ENCODE peak calls at places on chromosomes 1 and 21, in seven cellular contexts. One of them, this sample, is unnamed.
A peak's percentile ranks its signal among the peaks of the same experiment; 100 is the strongest.

GRCh38 chr21:45524756-45525152 is 17.5 kb downstream of the SLC19A1 start:
- DNase-seq in DMS153: no peak
- DNase-seq in ELR: no peak
- DNase-seq in adrenal gland: no peak
- DNase-seq in naive thymus-derived CD8-positive, alpha-beta T cell: no peak
- DNase-seq in GM23248: no peak
- DNase-seq in ascending aorta: no peak
- DNase-seq in this sample: no peak

GRCh38 chr1:244456586-244456985 is 4.5 kb upstream of the CATSPERE start:
- DNase-seq in DMS153: no peak
- DNase-seq in ascending aorta: no peak
- DNase-seq in naive thymus-derived CD8-positive, alpha-beta T cell: no peak
- DNase-seq in adrenal gland: no peak
- DNase-seq in ELR: no peak
- DNase-seq in GM23248: no peak
- DNase-seq in this sample: no peak

GRCh38 chr1:37755290-37755689 is 9.6 kb downstream of the EPHA10 start:
- DNase-seq in GM23248: no peak
- DNase-seq in naive thymus-derived CD8-positive, alpha-beta T cell: no peak
- DNase-seq in DMS153: no peak
- DNase-seq in ELR: no peak
- DNase-seq in adrenal gland: no peak
- DNase-seq in ascending aorta: no peak
- DNase-seq in this sample: no peak

GRCh38 chr1:27618341-27619067 is 14.6 kb upstream of the AHDC1 start:
- DNase-seq in GM23248: no peak
- DNase-seq in ascending aorta: no peak
- DNase-seq in DMS153: no peak
- DNase-seq in ELR: no peak
- DNase-seq in naive thymus-derived CD8-positive, alpha-beta T cell: no peak
- DNase-seq in adrenal gland: no peak
- DNase-seq in this sample: no peak

GRCh38 chr1:16143566-16144324 is 12.1 kb downstream of the EPHA2 start:
- DNase-seq in GM23248: no peak
- DNase-seq in ascending aorta: no peak
- DNase-seq in ELR: peak; percentile 71
- DNase-seq in adrenal gland: peak; percentile 60
- DNase-seq in DMS153: no peak
- DNase-seq in naive thymus-derived CD8-positive, alpha-beta T cell: no peak
- DNase-seq in this sample: peak; percentile 48

GRCh38 chr1:92944901-92945747 is 16.1 kb downstream of the DIPK1A start:
- DNase-seq in naive thymus-derived CD8-positive, alpha-beta T cell: no peak
- DNase-seq in adrenal gland: no peak
- DNase-seq in GM23248: no peak
- DNase-seq in ascending aorta: no peak
- DNase-seq in DMS153: no peak
- DNase-seq in ELR: no peak
- DNase-seq in this sample: no peak

GRCh38 chr1:26016944-26017545 is 4.5 kb upstream of the EXTL1 start:
- DNase-seq in ELR: no peak
- DNase-seq in DMS153: no peak
- DNase-seq in adrenal gland: no peak
- DNase-seq in ascending aorta: no peak
- DNase-seq in naive thymus-derived CD8-positive, alpha-beta T cell: peak; percentile 33
- DNase-seq in GM23248: no peak
- DNase-seq in this sample: no peak

GRCh38 chr1:32972814-32973428 is 8.3 kb upstream of the RNF19B start:
- DNase-seq in ELR: peak; percentile 48
- DNase-seq in GM23248: peak; percentile 63
- DNase-seq in adrenal gland: peak; percentile 58
- DNase-seq in DMS153: peak; percentile 54
- DNase-seq in naive thymus-derived CD8-positive, alpha-beta T cell: no peak
- DNase-seq in ascending aorta: no peak
- DNase-seq in this sample: peak; percentile 83

GRCh38 chr21:41627428-41627827 is 119.5 kb upstream of the TMPRSS2 start:
- DNase-seq in adrenal gland: no peak
- DNase-seq in naive thymus-derived CD8-positive, alpha-beta T cell: no peak
- DNase-seq in GM23248: peak; percentile 91
- DNase-seq in ascending aorta: no peak
- DNase-seq in ELR: peak; percentile 61
- DNase-seq in DMS153: no peak
- DNase-seq in this sample: no peak

GRCh38 chr1:163250382-163250974 is 47.8 kb upstream of the RGS5 start:
- DNase-seq in DMS153: no peak
- DNase-seq in adrenal gland: no peak
- DNase-seq in GM23248: no peak
- DNase-seq in ELR: no peak
- DNase-seq in ascending aorta: no peak
- DNase-seq in naive thymus-derived CD8-positive, alpha-beta T cell: no peak
- DNase-seq in this sample: no peak

GRCh38 chr1:79353224-79353623 is 346.7 kb upstream of the ADGRL4 start:
- DNase-seq in DMS153: no peak
- DNase-seq in naive thymus-derived CD8-positive, alpha-beta T cell: no peak
- DNase-seq in adrenal gland: peak; percentile 56
- DNase-seq in GM23248: peak; percentile 73
- DNase-seq in ELR: peak; percentile 78
- DNase-seq in ascending aorta: no peak
- DNase-seq in this sample: no peak

GRCh38 chr1:31937300-31938183 is 626 bp downstream of the PTP4A2 start:
- DNase-seq in ascending aorta: peak; percentile 31
- DNase-seq in adrenal gland: peak; percentile 74
- DNase-seq in naive thymus-derived CD8-positive, alpha-beta T cell: peak; percentile 74
- DNase-seq in ELR: peak; percentile 67
- DNase-seq in DMS153: peak; percentile 52
- DNase-seq in GM23248: peak; percentile 85
- DNase-seq in this sample: peak; percentile 26

This sample was measured in NCI-H510A.